ENCODE peak calls at places on chromosome 5, in eight cellular contexts. N is lung microvascular endothelial cell; D is H54; A is activated CD4-positive, alpha-beta memory T cell treated with anti-CD3 and anti-CD28 coated beads, Interleukin-2, amount 10 ng/mL, durations not matched to agents 7 days and 5 days; T is sigmoid colon; Z is neural crest cell; L is stimulated activated CD8-positive, alpha-beta memory T cell treated with anti-CD3 and anti-CD28 coated beads, Interleukin-15, amount 100 ng/mL, for 24 hours; X is effector memory CD8-positive, alpha-beta T cell. F is an unnamed sample.
A peak's percentile ranks its signal among the peaks of the same experiment; 100 is the strongest.

GRCh38 chr5:110932755-110933488 is 138.6 kb upstream of the TSLP start:
- DNase-seq in N (no peak), D (no peak), A (no peak), T (no peak), Z (no peak), L (no peak), X (no peak), F (no peak)

GRCh38 chr5:25091917-25092316 is 447.1 kb upstream of the CDH10 start:
- DNase-seq in N (no peak), D (no peak), A (no peak), T (no peak), Z (no peak), L (no peak), X (no peak), F (no peak)

GRCh38 chr5:80540691-80541090 is 29.4 kb downstream of the ANKRD34B start:
- DNase-seq in N (no peak), D (no peak), A (no peak), T (no peak), Z (no peak), L (no peak), X (no peak), F (no peak)

GRCh38 chr5:153084476-153084875 is 406.0 kb upstream of the GRIA1 start:
- DNase-seq in N (no peak), D (no peak), A (no peak), T (no peak), Z (no peak), L (no peak), X (no peak), F (no peak)

GRCh38 chr5:132528866-132529634 is 14.3 kb downstream of the IL5 start:
- DNase-seq in N (no peak), D (no peak), A (peak; percentile 26), T (no peak), Z (no peak), L (no peak), X (no peak), F (no peak)

GRCh38 chr5:122121782-122122465 is 7.4 kb upstream of the ZNF474 start:
- DNase-seq in N (no peak), D (no peak), A (no peak), T (no peak), Z (no peak), L (no peak), X (no peak), F (no peak)

GRCh38 chr5:170113517-170113891 is 7.8 kb downstream of the FOXI1 start:
- DNase-seq in N (no peak), D (no peak), A (no peak), T (no peak), Z (no peak), L (no peak), X (no peak), F (no peak)

GRCh38 chr5:178542455-178542854 is 47.7 kb downstream of the COL23A1 start:
- DNase-seq in N (no peak), D (no peak), A (no peak), T (no peak), Z (no peak), L (no peak), X (no peak), F (no peak)

GRCh38 chr5:26889810-26890209 is 148.6 kb downstream of the CDH9 start:
- DNase-seq in N (no peak), D (no peak), A (no peak), T (no peak), Z (no peak), L (no peak), X (no peak), F (no peak)

GRCh38 chr5:127296321-127296720 is 5.7 kb downstream of the MEGF10 start:
- DNase-seq in N (no peak), D (peak; percentile 9), A (no peak), T (no peak), Z (no peak), L (no peak), X (no peak), F (no peak)

GRCh38 chr5:38433160-38433861 is 123.1 kb downstream of the LIFR start:
- DNase-seq in N (peak; percentile 89), D (no peak), A (no peak), T (peak; percentile 74), Z (no peak), L (no peak), X (no peak), F (no peak)

GRCh38 chr5:66669862-66670195 is 73.6 kb downstream of the MAST4 start:
- DNase-seq in N (no peak), D (no peak), A (no peak), T (no peak), Z (no peak), L (no peak), X (no peak), F (no peak)

GRCh38 chr5:59337240-59337639 is 556.3 kb downstream of the PDE4D start:
- DNase-seq in N (no peak), D (no peak), A (no peak), T (no peak), Z (no peak), L (no peak), X (no peak), F (no peak)

GRCh38 chr5:61619777-61620518 is 287.9 kb downstream of the ZSWIM6 start:
- DNase-seq in N (no peak), D (no peak), A (no peak), T (no peak), Z (no peak), L (no peak), X (no peak), F (no peak)

GRCh38 chr5:39713224-39713911 is 288.6 kb upstream of the DAB2 start:
- DNase-seq in N (no peak), D (no peak), A (no peak), T (no peak), Z (no peak), L (no peak), X (no peak), F (no peak)

GRCh38 chr5:67301285-67301904 is 104.8 kb upstream of the CD180 start:
- DNase-seq in N (peak; percentile 32), D (peak; percentile 12), A (no peak), T (peak; percentile 92), Z (no peak), L (no peak), X (no peak), F (no peak)

GRCh38 chr5:87340716-87341115 is 72.0 kb downstream of the CCNH start:
- DNase-seq in N (peak; percentile 1), D (no peak), A (no peak), T (no peak), Z (no peak), L (no peak), X (no peak), F (no peak)

GRCh38 chr5:111172504-111172903 is 51.7 kb upstream of the CAMK4 start:
- DNase-seq in N (no peak), D (no peak), A (no peak), T (no peak), Z (no peak), L (no peak), X (no peak), F (no peak)

GRCh38 chr5:89346573-89346972 is 463.6 kb upstream of the MEF2C start:
- DNase-seq in N (peak; percentile 10), D (no peak), A (no peak), T (no peak), Z (no peak), L (no peak), X (no peak), F (no peak)

GRCh38 chr5:10828241-10828640 is 67.2 kb upstream of the DAP start:
- DNase-seq in N (no peak), D (no peak), A (no peak), T (no peak), Z (no peak), L (no peak), X (no peak), F (no peak)

GRCh38 chr5:56569051-56569450 is 246.3 kb upstream of the MAP3K1 start:
- DNase-seq in N (no peak), D (no peak), A (no peak), T (no peak), Z (no peak), L (no peak), X (no peak), F (no peak)

GRCh38 chr5:41270423-41271251 is 57.3 kb upstream of the C6 start:
- DNase-seq in N (peak; percentile 66), D (peak; percentile 6), A (no peak), T (peak; percentile 71), Z (peak; percentile 35), L (no peak), X (no peak), F (peak; percentile 27)